ENCODE peak calls at places on chromosomes 6 and 20, in nine cellular contexts. J is AG09309; H is naive thymus-derived CD4-positive, alpha-beta T cell; D is retinal pigment epithelial cell; I is adrenal gland; R is AG04450; Y is GM23248; T is ovary; S is CD8-positive, alpha-beta T cell. V is an unnamed sample.

GRCh38 chr6:161041274-161041673 is 49.7 kb downstream of the MAP3K4 start:
- DNase-seq in J (no peak), H (no peak), D (no peak), I (no peak), R (no peak), Y (no peak), T (no peak), S (no peak), V (no peak)

GRCh38 chr20:23436681-23437080 is 2.8 kb upstream of the CSTL1 start:
- DNase-seq in J (no peak), H (no peak), D (no peak), I (no peak), R (no peak), Y (no peak), T (no peak), S (no peak), V (no peak)

GRCh38 chr20:38725959-38726848 is 1.9 kb downstream of the SLC32A1 start:
- DNase-seq in J (no peak), H (no peak), D (no peak), I (no peak), R (no peak), Y (no peak), T (no peak), S (peak; percentile 44), V (no peak)

GRCh38 chr20:36579996-36580545 is 6.7 kb downstream of the TGIF2 start:
- DNase-seq in J (no peak), H (no peak), D (peak; percentile 63), I (no peak), R (no peak), Y (peak; percentile 66), T (no peak), S (no peak), V (peak; percentile 75)

GRCh38 chr6:80454661-80455365 is 348.3 kb downstream of the BCKDHB start:
- DNase-seq in J (no peak), H (no peak), D (no peak), I (no peak), R (no peak), Y (peak; percentile 56), T (no peak), S (no peak), V (no peak)

GRCh38 chr6:89464295-89464694 is 31.3 kb downstream of the ANKRD6 start:
- DNase-seq in J (no peak), H (no peak), D (no peak), I (no peak), R (no peak), Y (no peak), T (no peak), S (no peak), V (no peak)

GRCh38 chr6:169452869-169453186 is 199.2 kb upstream of the THBS2 start:
- DNase-seq in J (no peak), H (no peak), D (no peak), I (no peak), R (no peak), Y (no peak), T (peak; percentile 60), S (no peak), V (no peak)

GRCh38 chr20:20702330-20703245 is 9.9 kb downstream of the RALGAPA2 start:
- DNase-seq in J (no peak), H (no peak), D (no peak), I (no peak), R (no peak), Y (no peak), T (no peak), S (no peak), V (no peak)

GRCh38 chr6:73285674-73286283 is 22.8 kb upstream of the KHDC1 start:
- DNase-seq in J (peak; percentile 44), H (no peak), D (peak; percentile 25), I (no peak), R (peak; percentile 23), Y (peak; percentile 86), T (no peak), S (no peak), V (no peak)

GRCh38 chr20:62412194-62413024 is 5.3 kb upstream of the CABLES2 start:
- DNase-seq in J (no peak), H (no peak), D (no peak), I (no peak), R (no peak), Y (no peak), T (no peak), S (no peak), V (no peak)

GRCh38 chr6:3267162-3267561 is 8.4 kb downstream of the PSMG4 start:
- DNase-seq in J (no peak), H (no peak), D (no peak), I (no peak), R (no peak), Y (no peak), T (no peak), S (no peak), V (no peak)

GRCh38 chr20:57473246-57474042 is 51.5 kb downstream of the CTCFL start:
- DNase-seq in J (no peak), H (no peak), D (no peak), I (no peak), R (no peak), Y (no peak), T (peak; percentile 13), S (no peak), V (no peak)

GRCh38 chr6:43910638-43911353 is 140.8 kb downstream of the VEGFA start:
- DNase-seq in J (peak; percentile 62), H (no peak), D (no peak), I (no peak), R (peak; percentile 50), Y (peak; percentile 79), T (no peak), S (no peak), V (no peak)
- H3K4me3 ChIP-seq in J (no peak overlapping the region), H (no peak overlapping the region), D (no peak overlapping the region), I (no peak overlapping the region), R (no peak overlapping the region), Y (peak overlapping the region; percentile 24), T (no peak overlapping the region), S (no peak overlapping the region), V (no peak overlapping the region)

GRCh38 chr6:111850288-111850937 is 22.8 kb downstream of the FYN start:
- DNase-seq in J (no peak), H (no peak), D (no peak), I (no peak), R (no peak), Y (no peak), T (no peak), S (no peak), V (no peak)

GRCh38 chr6:111846511-111847409 is 26.5 kb downstream of the FYN start:
- DNase-seq in J (no peak), H (peak; percentile 74), D (no peak), I (no peak), R (no peak), Y (peak; percentile 43), T (no peak), S (no peak), V (no peak)

GRCh38 chr6:111846061-111846460 is 27.2 kb downstream of the FYN start:
- DNase-seq in J (no peak), H (no peak), D (no peak), I (no peak), R (no peak), Y (no peak), T (no peak), S (no peak), V (no peak)

GRCh38 chr6:111849298-111849697 is 24.0 kb downstream of the FYN start:
- DNase-seq in J (no peak), H (no peak), D (no peak), I (no peak), R (no peak), Y (no peak), T (no peak), S (no peak), V (no peak)

DNA sequence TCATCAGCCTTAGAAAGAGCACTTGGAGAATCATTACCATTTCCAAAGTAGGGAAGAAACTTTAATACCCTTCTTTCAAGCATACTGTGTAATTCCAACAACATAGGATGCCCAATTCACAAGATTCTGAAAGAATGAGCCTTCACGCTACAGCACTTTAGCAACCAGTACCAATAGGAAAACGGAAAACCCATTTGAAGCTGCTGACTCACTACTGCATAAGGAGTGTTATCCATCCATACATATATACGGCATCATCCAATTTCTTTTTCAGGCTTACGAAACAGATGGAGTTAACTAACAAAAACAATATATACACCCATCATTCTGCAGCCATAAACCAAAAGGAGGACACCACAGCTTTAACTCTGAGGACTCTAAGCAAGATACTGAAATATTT is 25.0 kb downstream of the FYN start:
- DNase-seq in J (no peak), H (no peak), D (no peak), I (no peak), R (no peak), Y (no peak), T (no peak), S (no peak), V (no peak)
- H3K4me3 ChIP-seq in J (no peak overlapping the region), H (no peak overlapping the region), D (no peak overlapping the region), I (no peak overlapping the region), R (no peak overlapping the region), Y (no peak overlapping the region), T (no peak overlapping the region), S (no peak overlapping the region), V (no peak overlapping the region)

DNA sequence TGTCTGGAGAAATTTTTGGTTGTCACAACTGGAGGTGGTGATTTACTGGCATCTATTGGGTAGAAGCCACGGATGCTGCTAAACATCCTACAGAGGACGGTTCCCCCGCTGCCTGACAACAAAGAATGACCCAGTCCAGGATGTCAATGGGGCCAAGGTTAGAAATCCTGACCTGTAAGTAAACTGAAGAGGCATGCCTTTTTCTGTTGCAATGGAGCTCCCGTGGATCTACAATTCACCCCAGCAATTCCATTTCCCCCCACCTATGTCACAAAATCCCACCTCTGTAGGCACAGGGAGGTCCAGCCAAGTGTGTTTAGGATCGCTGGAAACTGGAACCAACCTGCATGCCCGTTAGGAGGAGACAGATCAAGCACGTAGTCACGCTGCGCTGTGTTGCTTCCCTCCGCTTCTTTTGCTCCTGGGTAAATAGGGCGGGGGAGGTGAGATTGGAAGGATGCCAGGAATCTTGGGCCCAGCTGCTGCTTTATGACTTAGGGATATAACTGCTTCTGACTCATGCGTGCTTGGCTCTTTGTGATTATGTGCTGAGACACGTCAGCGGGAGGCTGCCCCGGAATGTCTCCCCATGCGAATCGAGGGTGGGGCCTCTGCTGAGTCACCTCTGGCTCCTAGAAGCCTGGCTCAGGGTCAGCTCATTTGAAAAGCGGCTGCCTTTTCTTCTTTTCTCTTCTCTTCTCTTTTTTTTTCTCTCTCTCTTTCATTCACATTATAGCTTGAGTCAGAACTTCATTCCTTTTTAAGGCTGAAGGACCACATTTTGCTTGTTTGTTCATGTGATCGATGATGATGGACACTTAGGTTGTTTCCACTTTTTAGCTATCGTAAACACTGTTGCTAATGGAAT is 12.4 kb upstream of the PEDS1 start:
- DNase-seq in J (peak; percentile 99), H (peak; percentile 76), D (peak; percentile 100), I (peak; percentile 99), R (peak; percentile 100), Y (peak; percentile 100), T (peak; percentile 95), S (peak; percentile 79), V (peak; percentile 99)
- H3K4me3 ChIP-seq in J (peak overlapping the region; percentile 46), H (no peak overlapping the region), D (peak overlapping the region; percentile 45), I (no peak overlapping the region), R (peak overlapping the region; percentile 66), Y (peak overlapping the region; percentile 69), T (peak overlapping the region; percentile 11), S (peak overlapping the region; percentile 3), V (peak overlapping the region; percentile 45)

GRCh38 chr6:118660218-118660569 is 8.8 kb upstream of the CEP85L start:
- DNase-seq in J (no peak), H (peak; percentile 83), D (no peak), I (peak; percentile 23), R (no peak), Y (peak; percentile 27), T (no peak), S (peak; percentile 49), V (no peak)
- H3K4me3 ChIP-seq in J (no peak overlapping the region), H (no peak overlapping the region), D (no peak overlapping the region), I (no peak overlapping the region), R (no peak overlapping the region), Y (no peak overlapping the region), T (no peak overlapping the region), S (no peak overlapping the region), V (no peak overlapping the region)

V was measured in epithelial cell of proximal tubule.